ENCODE peak calls at places on chromosomes 12 and 14, in ten cellular contexts. S is aorta; I is psoas muscle; Z is lower lobe of right lung; A is heart right ventricle; Y is A549; K is naive thymus-derived CD4-positive, alpha-beta T cell; M is heart left ventricle; P is right cardiac atrium; J is gastrocnemius medialis. V is an unnamed sample.

GRCh38 chr14:51333901-51334432 is 93.9 kb downstream of the TMX1 start:
- ATAC-seq in S (no peak), I (no peak), Z (no peak), A (peak; percentile 63), Y (no peak), K (no peak), M (peak; percentile 64), P (no peak), J (no peak), V (peak; percentile 48)

GRCh38 chr14:47438650-47439140 is 236.7 kb downstream of the MDGA2 start:
- ATAC-seq in S (no peak), I (no peak), Z (no peak), A (peak; percentile 61), Y (no peak), K (no peak), M (peak; percentile 74), P (no peak), J (no peak), V (no peak)

GRCh38 chr14:56004323-56004722 is 113.9 kb upstream of the PELI2 start:
- ATAC-seq in S (no peak), I (no peak), Z (no peak), A (no peak), Y (no peak), K (no peak), M (no peak), P (no peak), J (no peak), V (no peak)

GRCh38 chr14:34693228-34693939 is 21.0 kb downstream of the CFL2 start:
- ATAC-seq in S (peak; percentile 57), I (peak; percentile 84), Z (peak; percentile 83), A (peak; percentile 59), Y (peak; percentile 98), K (no peak), M (peak; percentile 73), P (peak; percentile 68), J (peak; percentile 84), V (no peak)

GRCh38 chr12:82326905-82327503 is 31.2 kb downstream of the CCDC59 start:
- ATAC-seq in S (no peak), I (no peak), Z (no peak), A (no peak), Y (peak; percentile 61), K (no peak), M (no peak), P (no peak), J (no peak), V (no peak)

GRCh38 chr12:11752403-11753150 is 103.1 kb downstream of the ETV6 start:
- ATAC-seq in S (peak; percentile 68), I (no peak), Z (peak; percentile 44), A (no peak), Y (no peak), K (peak; percentile 50), M (no peak), P (peak; percentile 30), J (no peak), V (no peak)

GRCh38 chr12:123063535-123063934 is 83.1 kb downstream of the ARL6IP4 start:
- ATAC-seq in S (no peak), I (no peak), Z (no peak), A (no peak), Y (peak; percentile 74), K (peak; percentile 53), M (no peak), P (no peak), J (no peak), V (no peak)

GRCh38 chr12:121875582-121875981 is 13.0 kb upstream of the PSMD9 start:
- ATAC-seq in S (no peak), I (no peak), Z (no peak), A (no peak), Y (no peak), K (no peak), M (no peak), P (no peak), J (no peak), V (no peak)

GRCh38 chr14:90427848-90428426 is 31.1 kb downstream of the CALM1 start:
- ATAC-seq in S (no peak), I (no peak), Z (no peak), A (peak; percentile 86), Y (no peak), K (no peak), M (peak; percentile 78), P (peak; percentile 62), J (no peak), V (no peak)

GRCh38 chr12:111546758-111547383 is 52.2 kb downstream of the ATXN2 start:
- ATAC-seq in S (no peak), I (no peak), Z (no peak), A (no peak), Y (no peak), K (peak; percentile 37), M (no peak), P (no peak), J (no peak), V (no peak)

GRCh38 chr12:95117178-95117599 is 43.8 kb upstream of the NR2C1 start:
- ATAC-seq in S (peak; percentile 84), I (peak; percentile 84), Z (peak; percentile 82), A (peak; percentile 93), Y (peak; percentile 81), K (peak; percentile 87), M (peak; percentile 86), P (peak; percentile 92), J (peak; percentile 87), V (peak; percentile 87)

GRCh38 chr12:5912437-5913334 is 32.4 kb downstream of the ANO2 start:
- ATAC-seq in S (no peak), I (no peak), Z (no peak), A (no peak), Y (peak; percentile 77), K (no peak), M (no peak), P (no peak), J (no peak), V (no peak)

GRCh38 chr12:24955389-24955788 is 6.5 kb upstream of the BCAT1 start:
- ATAC-seq in S (no peak), I (no peak), Z (no peak), A (no peak), Y (no peak), K (no peak), M (no peak), P (no peak), J (no peak), V (no peak)

GRCh38 chr12:128766738-128767501 is 56.8 kb downstream of the SLC15A4 start:
- ATAC-seq in S (no peak), I (no peak), Z (no peak), A (no peak), Y (no peak), K (no peak), M (no peak), P (no peak), J (no peak), V (no peak)

GRCh38 chr12:119804011-119804641 is 73.0 kb downstream of the CIT start:
- ATAC-seq in S (peak; percentile 86), I (peak; percentile 98), Z (peak; percentile 93), A (peak; percentile 92), Y (peak; percentile 98), K (no peak), M (peak; percentile 96), P (peak; percentile 94), J (peak; percentile 90), V (peak; percentile 72)
- H3K4me3 ChIP-seq in S (peak overlapping the region; percentile 10), I (peak overlapping the region; percentile 48), Z (peak overlapping the region; percentile 22), A (no peak overlapping the region), Y (no peak overlapping the region), K (no peak overlapping the region), M (peak overlapping the region; percentile 49), P (peak overlapping the region; percentile 69), J (peak overlapping the region; percentile 54), V (no peak overlapping the region)

DNA sequence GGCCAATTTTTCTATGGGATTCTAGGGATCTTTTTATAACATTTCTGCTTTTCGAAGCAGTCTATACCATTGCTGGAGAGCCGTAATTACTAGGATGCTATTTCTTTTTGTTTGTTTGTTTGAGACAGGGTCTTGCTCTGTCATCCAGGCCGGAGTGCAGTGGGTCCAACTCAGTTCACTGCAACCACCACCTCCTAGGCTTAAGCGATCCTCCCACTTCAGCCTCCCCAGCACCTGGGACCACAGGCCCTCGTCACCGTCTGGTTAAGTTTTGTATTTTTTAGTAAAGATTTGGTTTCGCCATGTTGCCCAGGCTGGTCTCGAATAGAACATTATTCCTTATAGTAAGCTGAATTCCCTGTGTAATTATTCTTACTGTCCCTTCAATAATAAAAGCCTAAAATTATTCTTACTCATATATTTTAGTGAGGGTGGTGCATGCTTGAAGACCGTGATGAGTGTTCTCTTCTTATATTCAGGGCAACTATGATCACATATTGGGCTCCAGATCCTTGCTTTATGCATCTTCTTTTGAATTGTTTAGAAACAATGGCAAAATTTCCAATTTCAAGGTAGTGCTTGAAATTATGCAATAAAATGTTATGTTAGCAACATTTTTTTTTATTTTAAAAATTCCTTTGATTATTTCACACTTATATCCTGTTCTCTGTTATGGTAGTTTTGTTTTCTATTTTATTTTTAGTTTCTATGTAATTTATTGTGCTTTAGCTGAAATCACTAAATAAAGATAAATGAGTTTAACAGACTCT is 66.2 kb downstream of the CRADD start:
- ATAC-seq in S (no peak), I (no peak), Z (no peak), A (no peak), Y (no peak), K (no peak), M (no peak), P (no peak), J (no peak), V (no peak)
- H3K4me3 ChIP-seq in S (no peak overlapping the region), I (peak overlapping the region; percentile 81), Z (peak overlapping the region; percentile 58), A (peak overlapping the region; percentile 52), Y (no peak overlapping the region), K (no peak overlapping the region), M (peak overlapping the region; percentile 70), P (peak overlapping the region; percentile 84), J (peak overlapping the region; percentile 61), V (peak overlapping the region; percentile 62)

DNA sequence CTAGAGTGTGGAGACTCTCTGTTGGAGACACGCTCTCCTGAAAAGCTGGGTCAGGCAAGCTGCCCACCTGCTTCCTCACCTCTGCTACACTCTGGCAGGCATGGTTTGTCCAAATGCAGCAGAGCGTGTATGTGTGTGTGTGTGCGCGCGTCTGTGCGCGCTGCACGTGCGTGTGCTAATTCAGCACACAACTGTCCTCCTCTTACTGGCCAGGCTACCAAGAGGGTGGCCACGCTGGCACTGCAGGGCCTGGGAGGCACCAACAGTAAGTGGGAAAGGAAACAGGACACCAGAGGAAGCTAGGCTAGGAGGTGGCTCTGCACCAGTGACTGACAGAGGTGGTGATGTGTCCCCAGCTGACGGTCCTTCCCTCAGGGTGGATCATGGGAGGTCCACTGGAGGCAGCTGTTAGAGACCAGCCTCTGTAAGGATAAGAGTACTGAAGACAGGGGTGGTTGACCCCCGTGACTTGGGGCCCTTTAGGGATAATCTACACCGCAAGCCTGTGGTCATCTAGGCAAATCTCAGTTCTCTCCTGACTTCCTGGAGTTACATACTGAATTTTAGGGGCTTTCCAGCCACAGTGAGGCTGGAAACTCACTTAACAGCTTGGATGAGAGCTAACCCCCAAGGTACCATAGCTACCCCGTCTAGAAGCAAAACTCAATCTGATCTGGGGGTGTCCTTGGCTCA is 15.6 kb upstream of the TFCP2 start:
- ATAC-seq in S (no peak), I (peak; percentile 66), Z (peak; percentile 27), A (no peak), Y (no peak), K (no peak), M (no peak), P (no peak), J (peak; percentile 40), V (no peak)
- H3K4me3 ChIP-seq in S (no peak overlapping the region), I (no peak overlapping the region), Z (no peak overlapping the region), A (no peak overlapping the region), Y (no peak overlapping the region), K (no peak overlapping the region), M (no peak overlapping the region), P (no peak overlapping the region), J (no peak overlapping the region), V (no peak overlapping the region)

DNA sequence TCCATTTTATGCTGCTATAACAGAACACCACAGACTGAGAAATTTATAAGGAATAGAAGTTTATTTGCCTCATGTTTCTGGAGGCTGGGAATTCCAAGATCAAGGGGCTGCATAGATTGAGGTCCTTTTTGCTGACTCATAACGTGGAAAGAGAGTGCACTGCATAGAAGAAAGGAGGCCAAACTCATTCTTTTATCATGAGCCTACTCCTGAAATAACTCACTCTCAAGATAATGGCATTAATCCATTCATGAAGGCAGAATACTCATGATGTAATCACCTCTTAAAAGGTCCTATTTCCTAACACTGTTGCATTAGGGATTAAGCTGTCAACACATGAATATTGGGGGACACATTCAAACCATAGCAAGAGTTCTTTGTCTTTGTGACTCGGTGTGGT is 60.0 kb upstream of the FBXO33 start:
- ATAC-seq in S (peak; percentile 46), I (peak; percentile 74), Z (no peak), A (peak; percentile 71), Y (peak; percentile 69), K (no peak), M (peak; percentile 76), P (peak; percentile 49), J (no peak), V (no peak)
- H3K4me3 ChIP-seq in S (no peak overlapping the region), I (no peak overlapping the region), Z (no peak overlapping the region), A (no peak overlapping the region), Y (no peak overlapping the region), K (no peak overlapping the region), M (no peak overlapping the region), P (no peak overlapping the region), J (no peak overlapping the region), V (no peak overlapping the region)